ENCODE peak calls at places on chromosomes 13 and 19, in eight cellular contexts. F, Y, T, E, L, I, G and C are unnamed samples.
A peak's percentile ranks its signal among the peaks of the same experiment; 100 is the strongest.

GRCh38 chr13:25292301-25292700 is 5.0 kb upstream of the MTMR6 start:
- DNase-seq in Y (peak; percentile 21), F (peak; percentile 6), T (peak; percentile 19), L (peak; percentile 40), E (no peak), I (peak; percentile 64), G (no peak), C (no peak)

GRCh38 chr13:100602472-100603142 is 14.0 kb upstream of the GGACT start:
- DNase-seq in Y (no peak), I (no peak), E (no peak), F (no peak), T (peak; percentile 18), L (no peak), G (no peak), C (no peak)

GRCh38 chr13:71137106-71137505 is 729.9 kb downstream of the DACH1 start:
- DNase-seq in T (no peak), G (no peak), E (no peak), Y (no peak), F (no peak), I (no peak), L (no peak), C (no peak)

GRCh38 chr19:57241181-57241580 is 749 bp downstream of the ZNF805 start:
- DNase-seq in T (peak; percentile 43), G (no peak), E (no peak), L (peak; percentile 15), Y (peak; percentile 34), I (no peak), F (no peak), C (no peak)

GRCh38 chr13:30033681-30034447 is 183.4 kb upstream of the UBL3 start:
- DNase-seq in G (no peak), E (no peak), T (peak; percentile 98), Y (peak; percentile 5), I (no peak), L (peak; percentile 34), F (peak; percentile 69), C (peak; percentile 62)

GRCh38 chr13:106802917-106803316 is 235.0 kb upstream of the ARGLU1 start:
- DNase-seq in G (no peak), F (no peak), L (no peak), T (no peak), E (no peak), I (no peak), Y (no peak), C (no peak)

GRCh38 chr19:33868076-33868735 is 71.5 kb downstream of the KCTD15 start:
- DNase-seq in F (no peak), Y (no peak), T (no peak), E (no peak), G (no peak), I (no peak), L (no peak), C (no peak)

GRCh38 chr13:95624020-95624419 is 20.5 kb downstream of the DZIP1 start:
- DNase-seq in T (peak; percentile 52), G (peak; percentile 32), Y (peak; percentile 27), E (no peak), I (peak; percentile 72), L (no peak), F (peak; percentile 58), C (no peak)

GRCh38 chr13:72141845-72142470 is 275.0 kb upstream of the DACH1 start:
- DNase-seq in G (no peak), I (no peak), F (peak; percentile 12), T (peak; percentile 84), E (no peak), Y (peak; percentile 48), L (peak; percentile 74), C (peak; percentile 86)

GRCh38 chr13:45714170-45714569 is 12.1 kb downstream of the CBY2 start:
- DNase-seq in E (no peak), G (no peak), T (no peak), I (no peak), Y (no peak), L (no peak), F (no peak), C (no peak)

GRCh38 chr13:43986395-43986794 is 106.7 kb downstream of the LACC1 start:
- DNase-seq in L (no peak), I (no peak), Y (no peak), G (no peak), T (peak; percentile 18), F (no peak), E (no peak), C (no peak)

GRCh38 chr13:23618341-23618740 is 48.1 kb downstream of the TNFRSF19 start:
- DNase-seq in I (no peak), G (no peak), Y (no peak), F (peak; percentile 58), T (peak; percentile 99), E (no peak), L (peak; percentile 99), C (peak; percentile 99)

GRCh38 chr13:21009036-21009435 is 52.4 kb downstream of the LATS2 start:
- DNase-seq in I (no peak), E (no peak), F (no peak), L (no peak), T (no peak), Y (no peak), G (no peak), C (no peak)

GRCh38 chr19:45607071-45608029 is 5.3 kb upstream of the GPR4 start:
- DNase-seq in T (peak; percentile 44), G (peak; percentile 88), F (peak; percentile 76), L (peak; percentile 59), E (peak; percentile 83), I (peak; percentile 89), Y (peak; percentile 86), C (peak; percentile 40)

GRCh38 chr13:100089633-100090032 is 740 bp downstream of the PCCA start:
- DNase-seq in T (peak; percentile 16), Y (no peak), I (no peak), G (peak; percentile 22), F (peak; percentile 38), L (no peak), E (no peak), C (no peak)

GRCh38 chr19:17302391-17303166 is 646 bp downstream of the ABHD8 start:
- DNase-seq in E (no peak), L (no peak), F (peak; percentile 45), Y (peak; percentile 33), I (peak; percentile 75), T (no peak), G (no peak), C (no peak)
- H3K4me3 ChIP-seq in E (peak overlapping the region; percentile 94), L (peak overlapping the region; percentile 61), F (peak overlapping the region; percentile 80), Y (peak overlapping the region; percentile 82), I (peak overlapping the region; percentile 61), T (peak overlapping the region; percentile 60), G (peak overlapping the region; percentile 40), C (peak overlapping the region; percentile 67)

DNA sequence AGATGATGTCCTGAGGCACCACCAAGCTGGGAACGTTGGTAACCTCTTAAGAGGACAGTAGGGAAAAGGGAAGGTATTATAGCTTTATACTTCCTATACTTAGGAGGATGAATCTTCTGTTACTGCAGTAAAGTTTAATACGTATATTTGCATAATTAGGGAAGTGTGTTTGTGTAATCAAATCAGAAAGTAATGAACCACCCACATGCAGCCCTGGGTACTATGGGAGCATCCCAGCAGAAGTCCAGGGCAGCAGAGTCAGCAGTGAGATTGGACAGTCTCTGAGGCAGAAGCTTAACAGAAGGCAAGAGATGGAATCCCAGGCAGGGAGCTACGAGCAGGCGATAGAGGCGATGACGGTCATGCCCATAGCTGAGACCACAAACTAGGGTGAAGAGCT is 12.5 kb downstream of the SAFB start:
- DNase-seq in T (no peak), L (no peak), F (no peak), G (no peak), I (no peak), Y (no peak), E (no peak), C (no peak)
- H3K4me3 ChIP-seq in T (no peak overlapping the region), L (no peak overlapping the region), F (no peak overlapping the region), G (no peak overlapping the region), I (no peak overlapping the region), Y (no peak overlapping the region), E (no peak overlapping the region), C (no peak overlapping the region)

GRCh38 chr13:32059511-32059984 is 28.0 kb downstream of the FRY start:
- DNase-seq in I (no peak), T (no peak), L (no peak), Y (no peak), F (no peak), G (no peak), E (no peak), C (no peak)

GRCh38 chr13:32063622-32064233 is 32.2 kb downstream of the FRY start:
- DNase-seq in T (no peak), Y (no peak), E (no peak), G (no peak), I (no peak), L (no peak), F (no peak), C (no peak)

GRCh38 chr13:32056316-32056715 is 24.7 kb downstream of the FRY start:
- DNase-seq in E (no peak), G (peak; percentile 60), I (no peak), F (peak; percentile 33), T (no peak), Y (no peak), L (no peak), C (no peak)

GRCh38 chr13:32060319-32060924 is 28.8 kb downstream of the FRY start:
- DNase-seq in E (no peak), Y (no peak), G (no peak), L (no peak), F (no peak), I (no peak), T (no peak), C (no peak)
- H3K4me3 ChIP-seq in E (no peak overlapping the region), Y (no peak overlapping the region), G (no peak overlapping the region), L (no peak overlapping the region), F (no peak overlapping the region), I (no peak overlapping the region), T (no peak overlapping the region), C (no peak overlapping the region)

GRCh38 chr13:36919206-36919832 is 719 bp downstream of the SMAD9 start:
- DNase-seq in E (no peak), F (peak; percentile 8), G (peak; percentile 35), Y (peak; percentile 27), I (peak; percentile 81), L (no peak), T (peak; percentile 37), C (peak; percentile 3)

GRCh38 chr13:36919833-36920611 is at the start of gene SMAD9:
- DNase-seq in G (peak; percentile 89), I (peak; percentile 85), T (peak; percentile 69), Y (peak; percentile 68), F (peak; percentile 48), E (peak; percentile 72), L (peak; percentile 48), C (peak; percentile 26)

GRCh38 chr13:36915891-36916640 is 4.0 kb downstream of the SMAD9 start:
- DNase-seq in L (no peak), G (no peak), F (no peak), T (no peak), E (no peak), Y (no peak), I (no peak), C (no peak)

GRCh38 chr13:36920612-36921185 is 661 bp upstream of the SMAD9 start:
- DNase-seq in I (no peak), G (no peak), E (no peak), T (peak; percentile 2), Y (no peak), F (no peak), L (no peak), C (no peak)

GRCh38 chr13:36918246-36919060 is 1.6 kb downstream of the SMAD9 start:
- DNase-seq in E (no peak), I (no peak), L (peak; percentile 6), G (no peak), T (peak; percentile 47), Y (no peak), F (no peak), C (peak; percentile 19)
- H3K4me3 ChIP-seq in E (no peak overlapping the region), I (peak overlapping the region; percentile 61), L (peak overlapping the region; percentile 69), G (no peak overlapping the region), T (peak overlapping the region; percentile 77), Y (no peak overlapping the region), F (peak overlapping the region; percentile 78), C (peak overlapping the region; percentile 65)